ENCODE peak calls at places on chromosomes 16 and 17, in eight cellular contexts. Q is A673, T is kidney, M is neural progenitor cell, S is colonic mucosa, L is body of pancreas, F is mammary epithelial cell, E is fibroblast of lung. K is an unnamed sample.

GRCh38 chr17:10052414-10052813 is 146.0 kb downstream of the GAS7 start:
- DNase-seq in Q (no peak), T (no peak), L (no peak), F (no peak), M (no peak), S (no peak), E (no peak), K (no peak)

GRCh38 chr17:6075845-6076244 is 5.7 kb downstream of the WSCD1 start:
- DNase-seq in Q (no peak), L (no peak), M (no peak), F (no peak), E (no peak), T (no peak), S (no peak), K (no peak)

GRCh38 chr17:6240001-6240400 is 169.8 kb downstream of the WSCD1 start:
- DNase-seq in L (no peak), T (no peak), Q (no peak), E (no peak), F (no peak), S (no peak), M (no peak), K (no peak)

GRCh38 chr16:81254919-81255526 is 16.5 kb downstream of the BCO1 start:
- DNase-seq in T (no peak), F (no peak), E (no peak), S (no peak), Q (no peak), M (no peak), L (no peak), K (no peak)

GRCh38 chr16:3152022-3152272 is 17.1 kb downstream of the ZNF213 start:
- DNase-seq in S (no peak), Q (peak), F (no peak), T (peak), L (no peak), M (no peak), E (no peak), K (no peak)

GRCh38 chr17:70906808-70907207 is 737.5 kb downstream of the KCNJ2 start:
- DNase-seq in M (peak), Q (no peak), L (no peak), F (no peak), S (no peak), E (peak), T (no peak), K (no peak)

GRCh38 chr17:78514521-78514920 is 62.7 kb downstream of the DNAH17 start:
- DNase-seq in M (no peak), F (no peak), S (no peak), Q (no peak), E (no peak), L (no peak), T (peak), K (no peak)

GRCh38 chr17:42675348-42675983 is 1.3 kb downstream of the PLEKHH3 start:
- DNase-seq in S (no peak), F (no peak), L (peak), T (peak), E (no peak), Q (no peak), M (no peak), K (no peak)

GRCh38 chr16:31130336-31130812 is 5.2 kb downstream of the PRSS8 start:
- DNase-seq in E (no peak), S (no peak), F (no peak), T (peak), L (peak), Q (no peak), M (no peak), K (no peak)

GRCh38 chr16:89350701-89351380 is 133.3 kb downstream of the ZNF778 start:
- DNase-seq in L (no peak), F (peak), E (no peak), S (no peak), M (no peak), T (peak), Q (no peak), K (no peak)

GRCh38 chr16:77556203-77556602 is 121.4 kb upstream of the ADAMTS18 start:
- DNase-seq in E (no peak), L (no peak), F (no peak), Q (no peak), S (no peak), T (no peak), M (peak), K (no peak)

GRCh38 chr16:11156401-11156800 is 99.6 kb downstream of the SOCS1 start:
- DNase-seq in T (no peak), F (no peak), Q (no peak), S (no peak), E (no peak), M (no peak), L (no peak), K (no peak)

GRCh38 chr16:24396350-24397271 is 140.5 kb downstream of the CACNG3 start:
- DNase-seq in Q (peak), E (no peak), S (no peak), L (no peak), T (no peak), F (no peak), M (no peak), K (no peak)

GRCh38 chr17:38729368-38729885 is 714 bp upstream of the CISD3 start:
- DNase-seq in Q (no peak), S (no peak), M (no peak), F (no peak), E (no peak), T (no peak), L (no peak), K (no peak)
- H3K27ac ChIP-seq in Q (peak), S (peak), M (no peak), F (no peak), E (no peak), T (peak), L (peak), K (peak)

DNA sequence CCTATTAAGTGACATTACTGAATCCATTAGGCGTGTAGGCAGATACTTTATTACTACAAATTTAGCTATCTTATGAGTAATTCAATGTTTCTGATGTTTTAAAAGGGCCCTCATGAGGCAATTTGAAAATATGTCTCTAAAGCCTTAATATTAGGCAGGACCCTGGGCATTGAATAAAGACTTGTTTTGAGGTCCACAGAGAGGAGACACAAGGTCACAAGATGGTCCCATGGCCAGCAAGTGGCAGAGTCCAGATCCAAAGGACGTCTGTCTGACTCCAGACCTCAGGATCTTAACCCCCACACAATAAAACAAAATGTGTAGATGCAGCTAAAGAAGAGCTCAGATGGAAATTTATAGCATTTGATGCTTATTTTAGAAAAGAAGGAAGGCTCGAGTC is 31.9 kb upstream of the HEATR6 start:
- DNase-seq in S (no peak), F (no peak), L (no peak), M (no peak), T (no peak), Q (no peak), E (no peak), K (no peak)
- TF ChIP-seq CTCF in S (no peak), F (no peak), L (no peak), M (no peak), T (no peak), Q (no peak), E (no peak), K (no peak)

GRCh38 chr17:1511756-1512321 is 4.6 kb downstream of the INPP5K start:
- DNase-seq in E (peak), T (no peak), S (peak), Q (peak), L (no peak), F (peak), M (peak), K (peak)
- H3K27ac ChIP-seq in E (no peak), T (peak), S (peak), Q (peak), L (peak), F (peak), M (no peak), K (peak)

GRCh38 chr17:4008082-4008435 is 43.8 kb upstream of the ATP2A3 start:
- DNase-seq in T (no peak), Q (no peak), F (no peak), S (no peak), L (no peak), M (no peak), E (peak), K (no peak)
- TF ChIP-seq CTCF in T (no peak), Q (peak), F (no peak), S (no peak), L (no peak), M (peak), E (peak), K (no peak)

DNA sequence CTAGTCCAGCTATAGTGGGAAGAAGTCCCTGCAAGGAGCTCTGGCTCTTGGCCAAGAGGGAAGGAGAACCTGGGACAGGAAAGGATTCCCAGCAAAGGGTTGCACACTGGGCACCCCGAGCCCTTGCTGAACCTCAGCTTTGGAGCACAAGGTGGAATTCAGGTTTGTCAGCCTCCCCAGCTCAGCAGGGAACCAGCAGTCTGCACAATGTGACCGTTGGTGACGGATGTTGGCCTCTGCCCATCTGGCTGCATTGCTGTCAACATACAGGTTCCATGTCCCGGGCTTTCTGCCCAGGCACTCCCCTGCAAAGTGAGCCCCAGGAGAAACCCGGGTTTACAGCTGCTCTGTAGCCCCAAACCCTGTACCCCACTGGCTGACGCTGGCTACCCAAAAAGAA is 6.7 kb downstream of the RPRML start:
- DNase-seq in M (no peak), F (no peak), L (no peak), T (peak), Q (no peak), S (no peak), E (no peak), K (no peak)
- H3K27ac ChIP-seq in M (no peak), F (no peak), L (no peak), T (no peak), Q (no peak), S (no peak), E (no peak), K (no peak)

GRCh38 chr17:82356845-82357355 is 2.1 kb upstream of the TEX19 start:
- DNase-seq in S (no peak), Q (no peak), E (no peak), M (peak), F (no peak), L (no peak), T (no peak), K (no peak)

GRCh38 chr17:82356028-82356427 is 3.0 kb upstream of the TEX19 start:
- DNase-seq in S (no peak), L (no peak), E (no peak), T (peak), M (no peak), F (peak), Q (no peak), K (peak)

GRCh38 chr17:82357394-82357793 is 1.7 kb upstream of the TEX19 start:
- DNase-seq in S (no peak), E (no peak), F (no peak), T (no peak), M (no peak), L (no peak), Q (no peak), K (no peak)

GRCh38 chr17:82361885-82362633 is 3.0 kb downstream of the TEX19 start:
- DNase-seq in T (no peak), Q (no peak), S (no peak), M (no peak), F (no peak), L (no peak), E (no peak), K (no peak)

GRCh38 chr17:82358467-82359350 is at the start of gene TEX19:
- DNase-seq in F (no peak), L (no peak), S (no peak), Q (peak), M (no peak), E (no peak), T (no peak), K (no peak)
- TF ChIP-seq CTCF in F (no peak), L (no peak), S (no peak), Q (no peak), M (no peak), E (no peak), T (no peak), K (no peak)

K was measured in RWPE1.